ENCODE peak calls at places on chromosomes 6 and 20, in seven cellular contexts. E is adrenal gland; S is mesendoderm; O is tibial nerve; I is suprapubic skin; Y is Jurkat, Clone E6-1; L is fibroblast of mammary gland. B is an unnamed sample.

GRCh38 chr6:78916411-78916810 is 49.1 kb downstream of the IRAK1BP1 start:
- DNase-seq in E (no peak), S (no peak), O (no peak), I (no peak), Y (no peak), L (no peak), B (no peak)

GRCh38 chr6:88683734-88684133 is 279.7 kb downstream of the RNGTT start:
- DNase-seq in E (no peak), S (no peak), O (no peak), I (no peak), Y (no peak), L (peak; percentile 33), B (no peak)

GRCh38 chr20:63095718-63096654 is 89.2 kb upstream of the BHLHE23 start:
- DNase-seq in E (peak; percentile 3), S (no peak), O (no peak), I (peak; percentile 67), Y (no peak), L (no peak), B (no peak)

GRCh38 chr6:135117413-135117968 is 62.9 kb upstream of the HBS1L start:
- DNase-seq in E (no peak), S (no peak), O (no peak), I (no peak), Y (no peak), L (no peak), B (no peak)

GRCh38 chr20:63520939-63521601 is 505 bp downstream of the PPDPF start:
- DNase-seq in E (peak; percentile 66), S (peak; percentile 73), O (peak; percentile 67), I (peak; percentile 89), Y (no peak), L (peak; percentile 60), B (no peak)

GRCh38 chr6:52953911-52954839 is 40.9 kb downstream of the GSTA4 start:
- DNase-seq in E (no peak), S (no peak), O (no peak), I (no peak), Y (no peak), L (no peak), B (no peak)

GRCh38 chr6:157946053-157946617 is 35.5 kb upstream of the SYNJ2 start:
- DNase-seq in E (no peak), S (no peak), O (no peak), I (no peak), Y (no peak), L (no peak), B (no peak)

GRCh38 chr6:31870385-31870921 is 7.8 kb upstream of the NEU1 start:
- DNase-seq in E (peak; percentile 85), S (no peak), O (no peak), I (no peak), Y (no peak), L (no peak), B (no peak)

GRCh38 chr6:158686311-158686710 is 36.5 kb downstream of the SYTL3 start:
- DNase-seq in E (no peak), S (no peak), O (no peak), I (no peak), Y (no peak), L (no peak), B (no peak)

GRCh38 chr6:167532410-167533294 is 207.8 kb downstream of the TTLL2 start:
- DNase-seq in E (no peak), S (no peak), O (no peak), I (no peak), Y (peak; percentile 30), L (no peak), B (no peak)

GRCh38 chr6:170200458-170200891 is 90.4 kb downstream of the DLL1 start:
- DNase-seq in E (peak; percentile 62), S (no peak), O (no peak), I (peak; percentile 53), Y (no peak), L (peak; percentile 44), B (no peak)

GRCh38 chr6:129510930-129511329 is 199.0 kb downstream of the ARHGAP18 start:
- DNase-seq in E (no peak), S (no peak), O (no peak), I (no peak), Y (no peak), L (peak; percentile 84), B (no peak)

GRCh38 chr20:63706027-63706695 is 1.6 kb downstream of the ARFRP1 start:
- DNase-seq in E (peak; percentile 20), S (no peak), O (no peak), I (peak; percentile 65), Y (no peak), L (no peak), B (no peak)

GRCh38 chr20:56187791-56188190 is 60.7 kb upstream of the MC3R start:
- DNase-seq in E (no peak), S (peak; percentile 54), O (no peak), I (no peak), Y (no peak), L (no peak), B (no peak)

GRCh38 chr6:90328004-90328403 is 31.4 kb upstream of the BACH2 start:
- DNase-seq in E (no peak), S (no peak), O (no peak), I (no peak), Y (no peak), L (peak; percentile 80), B (no peak)

GRCh38 chr6:73285674-73286283 is 22.8 kb upstream of the KHDC1 start:
- DNase-seq in E (no peak), S (peak; percentile 64), O (no peak), I (no peak), Y (no peak), L (peak; percentile 79), B (peak; percentile 48)

GRCh38 chr20:8924539-8924938 is 144.3 kb upstream of the PLCB4 start:
- DNase-seq in E (no peak), S (no peak), O (no peak), I (no peak), Y (no peak), L (no peak), B (no peak)

GRCh38 chr6:16769131-16769985 is 8.1 kb upstream of the ATXN1 start:
- DNase-seq in E (peak; percentile 52), S (peak; percentile 67), O (no peak), I (no peak), Y (peak; percentile 76), L (peak; percentile 85), B (peak; percentile 78)

GRCh38 chr6:41577865-41578713 is 31.9 kb downstream of the FOXP4 start:
- DNase-seq in E (no peak), S (peak; percentile 93), O (no peak), I (no peak), Y (no peak), L (peak; percentile 51), B (no peak)

GRCh38 chr20:362271-363254 is 15.7 kb downstream of the NRSN2 start:
- DNase-seq in E (peak; percentile 97), S (peak; percentile 61), O (peak; percentile 64), I (no peak), Y (peak; percentile 32), L (peak; percentile 77), B (no peak)

GRCh38 chr6:47922391-47922790 is 140.6 kb downstream of the OPN5 start:
- DNase-seq in E (no peak), S (peak; percentile 58), O (no peak), I (no peak), Y (no peak), L (no peak), B (peak; percentile 15)

GRCh38 chr6:108102965-108103364 is 28.4 kb upstream of the OSTM1 start:
- DNase-seq in E (no peak), S (no peak), O (no peak), I (no peak), Y (no peak), L (no peak), B (no peak)

GRCh38 chr6:67908377-67908776 is 726.7 kb upstream of the ADGRB3 start:
- DNase-seq in E (no peak), S (no peak), O (no peak), I (no peak), Y (no peak), L (no peak), B (no peak)

GRCh38 chr6:158707826-158708225 is 58.0 kb downstream of the SYTL3 start:
- DNase-seq in E (no peak), S (peak; percentile 37), O (peak; percentile 24), I (no peak), Y (no peak), L (no peak), B (peak; percentile 70)

GRCh38 chr20:46894579-46894958 is at the start of gene EYA2:
- DNase-seq in E (no peak), S (peak; percentile 29), O (no peak), I (no peak), Y (no peak), L (no peak), B (no peak)

GRCh38 chr6:124434416-124434815 is 527.8 kb upstream of the RNF217 start:
- DNase-seq in E (no peak), S (no peak), O (no peak), I (no peak), Y (no peak), L (peak; percentile 3), B (no peak)

GRCh38 chr6:87808005-87808757 is 106.1 kb upstream of the AKIRIN2 start:
- DNase-seq in E (no peak), S (no peak), O (no peak), I (no peak), Y (no peak), L (peak; percentile 73), B (no peak)

GRCh38 chr6:7473805-7474329 is 67.6 kb upstream of the DSP start:
- DNase-seq in E (no peak), S (no peak), O (no peak), I (no peak), Y (no peak), L (no peak), B (no peak)

GRCh38 chr6:7484666-7485065 is 56.8 kb upstream of the DSP start:
- DNase-seq in E (no peak), S (no peak), O (no peak), I (no peak), Y (no peak), L (no peak), B (no peak)

GRCh38 chr6:7475081-7475480 is 66.4 kb upstream of the DSP start:
- DNase-seq in E (no peak), S (no peak), O (no peak), I (no peak), Y (no peak), L (no peak), B (no peak)

GRCh38 chr6:7479801-7480266 is 61.6 kb upstream of the DSP start:
- DNase-seq in E (peak; percentile 75), S (no peak), O (no peak), I (no peak), Y (no peak), L (peak; percentile 79), B (no peak)
- H3K4me3 ChIP-seq in E (no peak overlapping the region), S (no peak overlapping the region), O (no peak overlapping the region), I (peak overlapping the region; percentile 18), Y (no peak overlapping the region), L (no peak overlapping the region), B (no peak overlapping the region)

GRCh38 chr6:33412140-33413009 is 1.6 kb downstream of the PHF1 start:
- DNase-seq in E (no peak), S (no peak), O (no peak), I (no peak), Y (no peak), L (no peak), B (no peak)
- H3K4me3 ChIP-seq in E (no peak overlapping the region), S (no peak overlapping the region), O (peak overlapping the region; percentile 99), I (peak overlapping the region; percentile 99), Y (no peak overlapping the region), L (no peak overlapping the region), B (no peak overlapping the region)

GRCh38 chr20:21395666-21396044 is 1.7 kb downstream of the NKX2-4 start:
- DNase-seq in E (no peak), S (peak; percentile 46), O (no peak), I (no peak), Y (peak; percentile 63), L (no peak), B (no peak)
- H3K4me3 ChIP-seq in E (no peak overlapping the region), S (no peak overlapping the region), O (no peak overlapping the region), I (peak overlapping the region; percentile 40), Y (no peak overlapping the region), L (no peak overlapping the region), B (no peak overlapping the region)

GRCh38 chr6:143745160-143746133 is 67.7 kb downstream of the PHACTR2 start:
- DNase-seq in E (peak; percentile 62), S (peak; percentile 96), O (no peak), I (no peak), Y (peak; percentile 11), L (peak; percentile 57), B (peak; percentile 80)
- H3K4me3 ChIP-seq in E (no peak overlapping the region), S (no peak overlapping the region), O (no peak overlapping the region), I (peak overlapping the region; percentile 19), Y (no peak overlapping the region), L (no peak overlapping the region), B (peak overlapping the region; percentile 7)

B was measured in astrocyte of the cerebellum.